ENCODE peak calls at places on chromosomes 6 and 20, in nine cellular contexts. One of them, this sample, is unnamed.

GRCh38 chr20:50624351-50625016 is 66.9 kb downstream of the RIPOR3 start:
- DNase-seq in neural crest cell: no peak
- DNase-seq in RWPE1: peak
- DNase-seq in fibroblast of villous mesenchyme: no peak
- DNase-seq in GM12865: no peak
- DNase-seq in pancreas: peak
- DNase-seq in nephron progenitor cell: no peak
- DNase-seq in mucosa of descending colon: no peak
- DNase-seq in body of pancreas: peak
- DNase-seq in this sample: no peak

GRCh38 chr20:51338692-51339440 is 203.7 kb downstream of the NFATC2 start:
- DNase-seq in mucosa of descending colon: no peak
- DNase-seq in body of pancreas: no peak
- DNase-seq in pancreas: no peak
- DNase-seq in RWPE1: peak
- DNase-seq in GM12865: no peak
- DNase-seq in nephron progenitor cell: no peak
- DNase-seq in fibroblast of villous mesenchyme: peak
- DNase-seq in neural crest cell: no peak
- DNase-seq in this sample: no peak

GRCh38 chr6:14533446-14533845 is 415.9 kb downstream of the CD83 start:
- DNase-seq in body of pancreas: no peak
- DNase-seq in GM12865: no peak
- DNase-seq in mucosa of descending colon: no peak
- DNase-seq in pancreas: no peak
- DNase-seq in RWPE1: no peak
- DNase-seq in neural crest cell: no peak
- DNase-seq in fibroblast of villous mesenchyme: peak
- DNase-seq in nephron progenitor cell: no peak
- DNase-seq in this sample: no peak

GRCh38 chr6:56507517-56507916 is 135.2 kb downstream of the DST start:
- DNase-seq in neural crest cell: no peak
- DNase-seq in fibroblast of villous mesenchyme: no peak
- DNase-seq in RWPE1: no peak
- DNase-seq in pancreas: no peak
- DNase-seq in body of pancreas: no peak
- DNase-seq in mucosa of descending colon: no peak
- DNase-seq in nephron progenitor cell: no peak
- DNase-seq in GM12865: no peak
- DNase-seq in this sample: no peak

GRCh38 chr6:12392490-12392889 is 102.3 kb downstream of the EDN1 start:
- DNase-seq in GM12865: no peak
- DNase-seq in body of pancreas: no peak
- DNase-seq in RWPE1: no peak
- DNase-seq in mucosa of descending colon: no peak
- DNase-seq in fibroblast of villous mesenchyme: no peak
- DNase-seq in pancreas: no peak
- DNase-seq in nephron progenitor cell: no peak
- DNase-seq in neural crest cell: no peak
- DNase-seq in this sample: no peak

GRCh38 chr6:101016163-101016562 is 135.0 kb upstream of the ASCC3 start:
- DNase-seq in GM12865: no peak
- DNase-seq in fibroblast of villous mesenchyme: no peak
- DNase-seq in RWPE1: no peak
- DNase-seq in mucosa of descending colon: no peak
- DNase-seq in nephron progenitor cell: no peak
- DNase-seq in neural crest cell: no peak
- DNase-seq in pancreas: no peak
- DNase-seq in body of pancreas: no peak
- DNase-seq in this sample: no peak

GRCh38 chr6:10237284-10238043 is 177.4 kb downstream of the TFAP2A start:
- DNase-seq in mucosa of descending colon: peak
- DNase-seq in GM12865: no peak
- DNase-seq in nephron progenitor cell: no peak
- DNase-seq in fibroblast of villous mesenchyme: no peak
- DNase-seq in neural crest cell: no peak
- DNase-seq in RWPE1: peak
- DNase-seq in body of pancreas: no peak
- DNase-seq in pancreas: no peak
- DNase-seq in this sample: no peak

GRCh38 chr6:4781426-4781825 is 5.2 kb downstream of the CDYL start:
- DNase-seq in neural crest cell: no peak
- DNase-seq in fibroblast of villous mesenchyme: no peak
- DNase-seq in body of pancreas: no peak
- DNase-seq in pancreas: no peak
- DNase-seq in GM12865: peak
- DNase-seq in RWPE1: no peak
- DNase-seq in mucosa of descending colon: no peak
- DNase-seq in nephron progenitor cell: no peak
- DNase-seq in this sample: no peak

GRCh38 chr20:35010405-35011192 is 54.9 kb downstream of the MYH7B start:
- DNase-seq in neural crest cell: no peak
- DNase-seq in body of pancreas: no peak
- DNase-seq in fibroblast of villous mesenchyme: no peak
- DNase-seq in mucosa of descending colon: no peak
- DNase-seq in nephron progenitor cell: no peak
- DNase-seq in pancreas: no peak
- DNase-seq in GM12865: no peak
- DNase-seq in RWPE1: no peak
- DNase-seq in this sample: no peak

GRCh38 chr20:62702886-62703852 is 5.5 kb upstream of the NTSR1 start:
- DNase-seq in pancreas: peak
- DNase-seq in GM12865: no peak
- DNase-seq in mucosa of descending colon: peak
- DNase-seq in body of pancreas: no peak
- DNase-seq in nephron progenitor cell: no peak
- DNase-seq in RWPE1: peak
- DNase-seq in fibroblast of villous mesenchyme: peak
- DNase-seq in neural crest cell: no peak
- DNase-seq in this sample: no peak

GRCh38 chr6:13987400-13987865 is 62.7 kb downstream of the RNF182 start:
- DNase-seq in mucosa of descending colon: no peak
- DNase-seq in neural crest cell: no peak
- DNase-seq in GM12865: no peak
- DNase-seq in pancreas: no peak
- DNase-seq in fibroblast of villous mesenchyme: no peak
- DNase-seq in nephron progenitor cell: no peak
- DNase-seq in body of pancreas: no peak
- DNase-seq in RWPE1: no peak
- DNase-seq in this sample: no peak

GRCh38 chr6:126123226-126123625 is 136.9 kb downstream of the TRMT11 start:
- DNase-seq in GM12865: no peak
- DNase-seq in body of pancreas: no peak
- DNase-seq in fibroblast of villous mesenchyme: peak
- DNase-seq in RWPE1: no peak
- DNase-seq in mucosa of descending colon: no peak
- DNase-seq in neural crest cell: no peak
- DNase-seq in nephron progenitor cell: no peak
- DNase-seq in pancreas: no peak
- DNase-seq in this sample: no peak

GRCh38 chr20:46648903-46649649 is 2.2 kb downstream of the SLC13A3 start:
- DNase-seq in RWPE1: no peak
- DNase-seq in mucosa of descending colon: no peak
- DNase-seq in neural crest cell: no peak
- DNase-seq in nephron progenitor cell: no peak
- DNase-seq in fibroblast of villous mesenchyme: no peak
- DNase-seq in body of pancreas: no peak
- DNase-seq in GM12865: peak
- DNase-seq in pancreas: no peak
- DNase-seq in this sample: no peak

GRCh38 chr6:89952696-89953095 is 58.4 kb downstream of the GJA10 start:
- DNase-seq in pancreas: no peak
- DNase-seq in fibroblast of villous mesenchyme: peak
- DNase-seq in body of pancreas: no peak
- DNase-seq in nephron progenitor cell: no peak
- DNase-seq in mucosa of descending colon: no peak
- DNase-seq in GM12865: peak
- DNase-seq in RWPE1: peak
- DNase-seq in neural crest cell: no peak
- DNase-seq in this sample: no peak

GRCh38 chr20:32741151-32741550 is 2.1 kb downstream of the COMMD7 start:
- DNase-seq in body of pancreas: no peak
- DNase-seq in pancreas: no peak
- DNase-seq in mucosa of descending colon: no peak
- DNase-seq in neural crest cell: no peak
- DNase-seq in RWPE1: no peak
- DNase-seq in fibroblast of villous mesenchyme: no peak
- DNase-seq in GM12865: no peak
- DNase-seq in nephron progenitor cell: no peak
- DNase-seq in this sample: no peak

GRCh38 chr20:32743237-32744112 is at the start of gene COMMD7:
- DNase-seq in nephron progenitor cell: peak
- DNase-seq in body of pancreas: peak
- DNase-seq in neural crest cell: peak
- DNase-seq in fibroblast of villous mesenchyme: peak
- DNase-seq in GM12865: peak
- DNase-seq in RWPE1: no peak
- DNase-seq in mucosa of descending colon: peak
- DNase-seq in pancreas: peak
- DNase-seq in this sample: peak

GRCh38 chr20:32737371-32738223 is 5.7 kb downstream of the COMMD7 start:
- DNase-seq in pancreas: no peak
- DNase-seq in body of pancreas: no peak
- DNase-seq in nephron progenitor cell: no peak
- DNase-seq in RWPE1: no peak
- DNase-seq in mucosa of descending colon: no peak
- DNase-seq in neural crest cell: no peak
- DNase-seq in GM12865: no peak
- DNase-seq in fibroblast of villous mesenchyme: peak
- DNase-seq in this sample: no peak

GRCh38 chr20:32742322-32743236 is 688 bp downstream of the COMMD7 start:
- DNase-seq in pancreas: peak
- DNase-seq in GM12865: no peak
- DNase-seq in nephron progenitor cell: no peak
- DNase-seq in neural crest cell: no peak
- DNase-seq in body of pancreas: no peak
- DNase-seq in mucosa of descending colon: no peak
- DNase-seq in fibroblast of villous mesenchyme: no peak
- DNase-seq in RWPE1: no peak
- DNase-seq in this sample: peak
- TF ChIP-seq CTCF in pancreas: no peak
- TF ChIP-seq CTCF in GM12865: no peak
- TF ChIP-seq CTCF in nephron progenitor cell: no peak
- TF ChIP-seq CTCF in neural crest cell: no peak
- TF ChIP-seq CTCF in body of pancreas: no peak
- TF ChIP-seq CTCF in mucosa of descending colon: no peak
- TF ChIP-seq CTCF in fibroblast of villous mesenchyme: no peak
- TF ChIP-seq CTCF in RWPE1: no peak
- TF ChIP-seq CTCF in this sample: no peak

GRCh38 chr6:45377555-45378323 is at the start of gene SUPT3H:
- DNase-seq in neural crest cell: peak
- DNase-seq in mucosa of descending colon: peak
- DNase-seq in GM12865: peak
- DNase-seq in fibroblast of villous mesenchyme: peak
- DNase-seq in RWPE1: peak
- DNase-seq in pancreas: peak
- DNase-seq in nephron progenitor cell: peak
- DNase-seq in body of pancreas: peak
- DNase-seq in this sample: peak
- TF ChIP-seq CTCF in neural crest cell: peak
- TF ChIP-seq CTCF in mucosa of descending colon: no peak
- TF ChIP-seq CTCF in GM12865: peak
- TF ChIP-seq CTCF in fibroblast of villous mesenchyme: peak
- TF ChIP-seq CTCF in RWPE1: no peak
- TF ChIP-seq CTCF in pancreas: no peak
- TF ChIP-seq CTCF in nephron progenitor cell: no peak
- TF ChIP-seq CTCF in body of pancreas: no peak
- TF ChIP-seq CTCF in this sample: peak

DNA sequence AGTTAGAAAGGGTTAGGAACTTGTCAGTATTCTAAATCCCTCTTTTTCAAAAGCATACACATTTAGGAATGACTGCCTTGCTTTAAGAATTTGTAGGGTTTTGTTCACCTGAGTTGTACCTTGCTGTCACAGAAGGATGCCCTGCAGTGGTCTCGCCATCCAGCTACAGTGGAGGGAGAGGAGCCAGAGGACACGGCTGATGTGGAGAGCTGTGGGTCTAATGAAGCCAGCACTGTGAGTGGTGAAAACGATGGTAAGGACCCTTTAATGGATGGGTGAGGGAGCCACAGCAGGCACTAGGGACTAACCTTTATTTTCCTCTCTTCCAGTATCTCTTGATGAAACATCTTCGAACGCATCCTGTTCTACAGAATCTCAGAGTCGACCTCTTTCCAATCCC is 69.9 kb downstream of the ASXL1 start:
- DNase-seq in neural crest cell: no peak
- DNase-seq in mucosa of descending colon: no peak
- DNase-seq in GM12865: no peak
- DNase-seq in RWPE1: no peak
- DNase-seq in fibroblast of villous mesenchyme: no peak
- DNase-seq in nephron progenitor cell: no peak
- DNase-seq in pancreas: no peak
- DNase-seq in body of pancreas: no peak
- DNase-seq in this sample: no peak
- TF ChIP-seq CTCF in neural crest cell: no peak
- TF ChIP-seq CTCF in mucosa of descending colon: no peak
- TF ChIP-seq CTCF in GM12865: no peak
- TF ChIP-seq CTCF in RWPE1: no peak
- TF ChIP-seq CTCF in fibroblast of villous mesenchyme: no peak
- TF ChIP-seq CTCF in nephron progenitor cell: no peak
- TF ChIP-seq CTCF in pancreas: no peak
- TF ChIP-seq CTCF in body of pancreas: no peak
- TF ChIP-seq CTCF in this sample: no peak

DNA sequence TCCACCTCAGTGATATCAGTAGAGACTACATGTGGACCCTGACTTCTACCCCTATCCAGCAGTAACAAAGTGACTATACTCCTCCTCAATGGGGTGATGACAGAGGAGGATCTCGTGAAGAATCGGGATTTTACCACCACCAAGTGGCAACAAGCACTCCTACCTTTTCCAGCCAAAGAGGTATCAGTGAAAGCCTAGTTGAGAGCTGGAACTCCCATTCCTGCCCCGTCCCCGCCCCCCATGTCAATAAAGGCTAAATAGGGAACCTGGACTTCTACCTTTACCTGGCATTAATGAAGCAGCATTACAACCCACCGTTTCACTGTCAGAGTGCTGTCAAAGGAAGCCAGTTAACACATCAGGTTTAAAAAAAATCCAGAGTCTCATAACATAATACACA is 45.3 kb downstream of the RNF24 start:
- DNase-seq in GM12865: no peak
- DNase-seq in body of pancreas: no peak
- DNase-seq in pancreas: no peak
- DNase-seq in neural crest cell: no peak
- DNase-seq in RWPE1: no peak
- DNase-seq in nephron progenitor cell: no peak
- DNase-seq in fibroblast of villous mesenchyme: no peak
- DNase-seq in mucosa of descending colon: no peak
- DNase-seq in this sample: no peak
- TF ChIP-seq CTCF in GM12865: no peak
- TF ChIP-seq CTCF in body of pancreas: no peak
- TF ChIP-seq CTCF in pancreas: no peak
- TF ChIP-seq CTCF in neural crest cell: no peak
- TF ChIP-seq CTCF in RWPE1: no peak
- TF ChIP-seq CTCF in nephron progenitor cell: no peak
- TF ChIP-seq CTCF in fibroblast of villous mesenchyme: no peak
- TF ChIP-seq CTCF in mucosa of descending colon: no peak
- TF ChIP-seq CTCF in this sample: no peak

GRCh38 chr20:36732456-36732855 is 13.4 kb downstream of the NDRG3 start:
- DNase-seq in GM12865: no peak
- DNase-seq in fibroblast of villous mesenchyme: no peak
- DNase-seq in mucosa of descending colon: no peak
- DNase-seq in pancreas: no peak
- DNase-seq in neural crest cell: no peak
- DNase-seq in body of pancreas: no peak
- DNase-seq in RWPE1: no peak
- DNase-seq in nephron progenitor cell: no peak
- DNase-seq in this sample: no peak
- TF ChIP-seq CTCF in GM12865: no peak
- TF ChIP-seq CTCF in fibroblast of villous mesenchyme: no peak
- TF ChIP-seq CTCF in mucosa of descending colon: no peak
- TF ChIP-seq CTCF in pancreas: no peak
- TF ChIP-seq CTCF in neural crest cell: no peak
- TF ChIP-seq CTCF in body of pancreas: no peak
- TF ChIP-seq CTCF in RWPE1: no peak
- TF ChIP-seq CTCF in nephron progenitor cell: no peak
- TF ChIP-seq CTCF in this sample: no peak